ENCODE peak calls at places on chromosomes 2 and 18, in seven cellular contexts. H is renal cortical epithelial cell; D is tibial nerve; S is activated T-cell treated with anti-CD3 and anti-CD28 coated beads, Interleukin-2, amount 50 U/mL, for 4 hours; K is stimulated activated CD4-positive, alpha-beta T cell treated with anti-CD3 and anti-CD28 coated beads, Interleukin-2, amount 100 ng/mL, for 48 hours; I is DMS153; E is midbrain. A is an unnamed sample.

GRCh38 chr2:102773149-102773706 is 11.4 kb downstream of the TMEM182 start:
- DNase-seq in H (no peak), D (no peak), S (no peak), K (no peak), I (no peak), E (no peak), A (no peak)

GRCh38 chr2:164150601-164151000 is 414.8 kb upstream of the FIGN start:
- DNase-seq in H (peak), D (no peak), S (no peak), K (no peak), I (no peak), E (no peak), A (no peak)

GRCh38 chr2:148568597-148568996 is 76.0 kb upstream of the EPC2 start:
- DNase-seq in H (no peak), D (no peak), S (no peak), K (no peak), I (no peak), E (no peak), A (no peak)

GRCh38 chr2:3249477-3249962 is 128.1 kb downstream of the EIPR1 start:
- DNase-seq in H (no peak), D (no peak), S (no peak), K (no peak), I (no peak), E (no peak), A (no peak)

GRCh38 chr2:228545749-228546148 is 364.3 kb upstream of the SPHKAP start:
- DNase-seq in H (no peak), D (no peak), S (no peak), K (no peak), I (no peak), E (no peak), A (no peak)

GRCh38 chr2:105418527-105418926 is 19.7 kb upstream of the FHL2 start:
- DNase-seq in H (no peak), D (no peak), S (no peak), K (no peak), I (no peak), E (no peak), A (no peak)

GRCh38 chr2:102045697-102046096 is 53.9 kb downstream of the IL1R2 start:
- DNase-seq in H (no peak), D (no peak), S (no peak), K (no peak), I (no peak), E (no peak), A (peak)

GRCh38 chr2:54618646-54619565 is 104.6 kb upstream of the EML6 start:
- DNase-seq in H (no peak), D (no peak), S (no peak), K (no peak), I (no peak), E (no peak), A (no peak)

GRCh38 chr18:73880387-73880786 is 267.2 kb downstream of the FBXO15 start:
- DNase-seq in H (no peak), D (no peak), S (no peak), K (no peak), I (no peak), E (no peak), A (no peak)

GRCh38 chr2:73260338-73260984 is 23.8 kb downstream of the FBXO41 start:
- DNase-seq in H (peak), D (no peak), S (no peak), K (no peak), I (no peak), E (peak), A (no peak)

GRCh38 chr2:3335001-3335400 is 42.6 kb downstream of the EIPR1 start:
- DNase-seq in H (no peak), D (no peak), S (no peak), K (no peak), I (no peak), E (no peak), A (no peak)

GRCh38 chr18:80253236-80253635 is 5.9 kb upstream of the PARD6G start:
- DNase-seq in H (no peak), D (no peak), S (no peak), K (no peak), I (no peak), E (no peak), A (no peak)

GRCh38 chr18:13538630-13539029 is 187.7 kb downstream of the FAM210A start:
- DNase-seq in H (no peak), D (no peak), S (no peak), K (no peak), I (no peak), E (no peak), A (no peak)

GRCh38 chr18:43115076-43116035 is at the start of gene RIT2:
- DNase-seq in H (no peak), D (no peak), S (no peak), K (no peak), I (no peak), E (peak), A (no peak)

GRCh38 chr18:78559584-78559983 is 420.0 kb upstream of the SALL3 start:
- DNase-seq in H (no peak), D (no peak), S (no peak), K (no peak), I (no peak), E (no peak), A (no peak)

GRCh38 chr2:134758632-134759031 is 39.8 kb upstream of the TMEM163 start:
- DNase-seq in H (no peak), D (no peak), S (no peak), K (no peak), I (no peak), E (no peak), A (no peak)

GRCh38 chr18:79139206-79139605 is 70.0 kb downstream of the ATP9B start:
- DNase-seq in H (no peak), D (no peak), S (no peak), K (no peak), I (no peak), E (no peak), A (no peak)

GRCh38 chr2:106115250-106115649 is 78.9 kb downstream of the UXS1 start:
- DNase-seq in H (peak), D (no peak), S (no peak), K (no peak), I (no peak), E (no peak), A (no peak)

GRCh38 chr2:206051912-206052311 is 34.1 kb downstream of the INO80D start:
- DNase-seq in H (no peak), D (no peak), S (no peak), K (no peak), I (no peak), E (no peak), A (no peak)

GRCh38 chr2:36485521-36485920 is 112.4 kb downstream of the FEZ2 start:
- DNase-seq in H (peak), D (peak), S (no peak), K (no peak), I (no peak), E (no peak), A (no peak)

GRCh38 chr2:53708988-53709387 is 58.6 kb upstream of the CHAC2 start:
- DNase-seq in H (no peak), D (no peak), S (no peak), K (no peak), I (no peak), E (no peak), A (no peak)

GRCh38 chr2:173043466-173043865 is 32.2 kb upstream of the MAP3K20 start:
- DNase-seq in H (no peak), D (no peak), S (no peak), K (no peak), I (no peak), E (no peak), A (no peak)

GRCh38 chr2:164839914-164840457 is 1.6 kb downstream of the COBLL1 start:
- DNase-seq in H (peak), D (no peak), S (no peak), K (no peak), I (no peak), E (no peak), A (no peak)

GRCh38 chr2:174608866-174609214 is 11.2 kb upstream of the WIPF1 start:
- DNase-seq in H (no peak), D (no peak), S (no peak), K (no peak), I (no peak), E (no peak), A (no peak)

GRCh38 chr2:74944987-74945782 is 13.3 kb upstream of the POLE4 start:
- DNase-seq in H (no peak), D (no peak), S (no peak), K (no peak), I (no peak), E (no peak), A (no peak)